ENCODE peak calls at places on chromosomes 16 and 17, in nine cellular contexts. One of them, this sample, is unnamed.

GRCh38 chr17:57518587-57519118 is 226.4 kb downstream of the CCDC182 start:
- DNase-seq in activated T-cell treated with anti-CD3 and anti-CD28 coated beads for 1 hour: no peak
- DNase-seq in mammary epithelial cell: no peak
- DNase-seq in stimulated activated CD8-positive, alpha-beta memory T cell treated with anti-CD3 and anti-CD28 coated beads, Interleukin-7, amount 100 ng/mL, for 1 hour: no peak
- DNase-seq in ascending aorta: no peak
- DNase-seq in A549: no peak
- DNase-seq in mesenchymal stem cell: peak
- DNase-seq in AG20443: no peak
- DNase-seq in NCI-H2171: peak
- DNase-seq in this sample: peak

GRCh38 chr17:70365098-70365583 is 195.8 kb downstream of the KCNJ2 start:
- DNase-seq in A549: no peak
- DNase-seq in NCI-H2171: no peak
- DNase-seq in ascending aorta: no peak
- DNase-seq in activated T-cell treated with anti-CD3 and anti-CD28 coated beads for 1 hour: no peak
- DNase-seq in stimulated activated CD8-positive, alpha-beta memory T cell treated with anti-CD3 and anti-CD28 coated beads, Interleukin-7, amount 100 ng/mL, for 1 hour: no peak
- DNase-seq in mesenchymal stem cell: peak
- DNase-seq in mammary epithelial cell: peak
- DNase-seq in AG20443: peak
- DNase-seq in this sample: no peak

GRCh38 chr17:2697611-2698162 is 13.9 kb downstream of the CLUH start:
- DNase-seq in stimulated activated CD8-positive, alpha-beta memory T cell treated with anti-CD3 and anti-CD28 coated beads, Interleukin-7, amount 100 ng/mL, for 1 hour: no peak
- DNase-seq in mesenchymal stem cell: no peak
- DNase-seq in AG20443: no peak
- DNase-seq in A549: no peak
- DNase-seq in NCI-H2171: no peak
- DNase-seq in mammary epithelial cell: no peak
- DNase-seq in ascending aorta: peak
- DNase-seq in activated T-cell treated with anti-CD3 and anti-CD28 coated beads for 1 hour: no peak
- DNase-seq in this sample: no peak

GRCh38 chr17:50731575-50732460 is 12.4 kb downstream of the LUC7L3 start:
- DNase-seq in activated T-cell treated with anti-CD3 and anti-CD28 coated beads for 1 hour: no peak
- DNase-seq in A549: no peak
- DNase-seq in mammary epithelial cell: no peak
- DNase-seq in ascending aorta: no peak
- DNase-seq in NCI-H2171: no peak
- DNase-seq in AG20443: no peak
- DNase-seq in stimulated activated CD8-positive, alpha-beta memory T cell treated with anti-CD3 and anti-CD28 coated beads, Interleukin-7, amount 100 ng/mL, for 1 hour: no peak
- DNase-seq in mesenchymal stem cell: peak
- DNase-seq in this sample: no peak

GRCh38 chr17:57965521-57966160 is 10.4 kb upstream of the CUEDC1 start:
- DNase-seq in A549: no peak
- DNase-seq in activated T-cell treated with anti-CD3 and anti-CD28 coated beads for 1 hour: no peak
- DNase-seq in mammary epithelial cell: no peak
- DNase-seq in ascending aorta: no peak
- DNase-seq in stimulated activated CD8-positive, alpha-beta memory T cell treated with anti-CD3 and anti-CD28 coated beads, Interleukin-7, amount 100 ng/mL, for 1 hour: no peak
- DNase-seq in NCI-H2171: no peak
- DNase-seq in AG20443: no peak
- DNase-seq in mesenchymal stem cell: no peak
- DNase-seq in this sample: no peak

GRCh38 chr17:17813055-17813724 is 23.6 kb downstream of the SREBF1 start:
- DNase-seq in activated T-cell treated with anti-CD3 and anti-CD28 coated beads for 1 hour: no peak
- DNase-seq in A549: no peak
- DNase-seq in mammary epithelial cell: no peak
- DNase-seq in mesenchymal stem cell: no peak
- DNase-seq in ascending aorta: no peak
- DNase-seq in stimulated activated CD8-positive, alpha-beta memory T cell treated with anti-CD3 and anti-CD28 coated beads, Interleukin-7, amount 100 ng/mL, for 1 hour: no peak
- DNase-seq in NCI-H2171: no peak
- DNase-seq in AG20443: no peak
- DNase-seq in this sample: no peak

GRCh38 chr17:57988301-57989010 is 402 bp upstream of the VEZF1 start:
- DNase-seq in A549: peak
- DNase-seq in AG20443: peak
- DNase-seq in mammary epithelial cell: peak
- DNase-seq in ascending aorta: no peak
- DNase-seq in mesenchymal stem cell: peak
- DNase-seq in stimulated activated CD8-positive, alpha-beta memory T cell treated with anti-CD3 and anti-CD28 coated beads, Interleukin-7, amount 100 ng/mL, for 1 hour: peak
- DNase-seq in activated T-cell treated with anti-CD3 and anti-CD28 coated beads for 1 hour: peak
- DNase-seq in NCI-H2171: peak
- DNase-seq in this sample: no peak

GRCh38 chr16:35753559-35754390 is 2294.4 kb downstream of the TP53TG3F start:
- DNase-seq in A549: no peak
- DNase-seq in AG20443: no peak
- DNase-seq in activated T-cell treated with anti-CD3 and anti-CD28 coated beads for 1 hour: no peak
- DNase-seq in mammary epithelial cell: no peak
- DNase-seq in NCI-H2171: no peak
- DNase-seq in mesenchymal stem cell: no peak
- DNase-seq in ascending aorta: no peak
- DNase-seq in stimulated activated CD8-positive, alpha-beta memory T cell treated with anti-CD3 and anti-CD28 coated beads, Interleukin-7, amount 100 ng/mL, for 1 hour: no peak
- DNase-seq in this sample: no peak

GRCh38 chr17:78890111-78890897 is 12.7 kb downstream of the CEP295NL start:
- DNase-seq in mammary epithelial cell: no peak
- DNase-seq in mesenchymal stem cell: no peak
- DNase-seq in A549: no peak
- DNase-seq in activated T-cell treated with anti-CD3 and anti-CD28 coated beads for 1 hour: peak
- DNase-seq in NCI-H2171: no peak
- DNase-seq in AG20443: no peak
- DNase-seq in stimulated activated CD8-positive, alpha-beta memory T cell treated with anti-CD3 and anti-CD28 coated beads, Interleukin-7, amount 100 ng/mL, for 1 hour: peak
- DNase-seq in ascending aorta: peak
- DNase-seq in this sample: no peak

GRCh38 chr16:82738699-82739098 is 111.9 kb downstream of the CDH13 start:
- DNase-seq in ascending aorta: no peak
- DNase-seq in AG20443: peak
- DNase-seq in NCI-H2171: no peak
- DNase-seq in activated T-cell treated with anti-CD3 and anti-CD28 coated beads for 1 hour: no peak
- DNase-seq in mesenchymal stem cell: no peak
- DNase-seq in mammary epithelial cell: no peak
- DNase-seq in stimulated activated CD8-positive, alpha-beta memory T cell treated with anti-CD3 and anti-CD28 coated beads, Interleukin-7, amount 100 ng/mL, for 1 hour: no peak
- DNase-seq in A549: no peak
- DNase-seq in this sample: no peak

GRCh38 chr17:57684711-57685498 is 60.2 kb downstream of the CCDC182 start:
- DNase-seq in NCI-H2171: no peak
- DNase-seq in AG20443: no peak
- DNase-seq in mammary epithelial cell: no peak
- DNase-seq in ascending aorta: no peak
- DNase-seq in activated T-cell treated with anti-CD3 and anti-CD28 coated beads for 1 hour: no peak
- DNase-seq in stimulated activated CD8-positive, alpha-beta memory T cell treated with anti-CD3 and anti-CD28 coated beads, Interleukin-7, amount 100 ng/mL, for 1 hour: no peak
- DNase-seq in mesenchymal stem cell: no peak
- DNase-seq in A549: no peak
- DNase-seq in this sample: no peak

GRCh38 chr16:10610499-10611184 is 30.2 kb upstream of the EMP2 start:
- DNase-seq in mesenchymal stem cell: no peak
- DNase-seq in AG20443: no peak
- DNase-seq in mammary epithelial cell: no peak
- DNase-seq in stimulated activated CD8-positive, alpha-beta memory T cell treated with anti-CD3 and anti-CD28 coated beads, Interleukin-7, amount 100 ng/mL, for 1 hour: no peak
- DNase-seq in NCI-H2171: no peak
- DNase-seq in activated T-cell treated with anti-CD3 and anti-CD28 coated beads for 1 hour: no peak
- DNase-seq in ascending aorta: no peak
- DNase-seq in A549: no peak
- DNase-seq in this sample: no peak

GRCh38 chr16:26756633-26757032 is 310.1 kb upstream of the C16orf82 start:
- DNase-seq in AG20443: no peak
- DNase-seq in activated T-cell treated with anti-CD3 and anti-CD28 coated beads for 1 hour: no peak
- DNase-seq in NCI-H2171: no peak
- DNase-seq in mesenchymal stem cell: no peak
- DNase-seq in mammary epithelial cell: no peak
- DNase-seq in stimulated activated CD8-positive, alpha-beta memory T cell treated with anti-CD3 and anti-CD28 coated beads, Interleukin-7, amount 100 ng/mL, for 1 hour: no peak
- DNase-seq in ascending aorta: no peak
- DNase-seq in A549: no peak
- DNase-seq in this sample: no peak

GRCh38 chr17:58325976-58326468 is 2.6 kb downstream of the TSPOAP1 start:
- DNase-seq in ascending aorta: no peak
- DNase-seq in NCI-H2171: no peak
- DNase-seq in A549: no peak
- DNase-seq in AG20443: no peak
- DNase-seq in activated T-cell treated with anti-CD3 and anti-CD28 coated beads for 1 hour: no peak
- DNase-seq in mammary epithelial cell: no peak
- DNase-seq in mesenchymal stem cell: no peak
- DNase-seq in stimulated activated CD8-positive, alpha-beta memory T cell treated with anti-CD3 and anti-CD28 coated beads, Interleukin-7, amount 100 ng/mL, for 1 hour: no peak
- DNase-seq in this sample: no peak

GRCh38 chr16:67339453-67339852 is 12.8 kb downstream of the LRRC36 start:
- DNase-seq in stimulated activated CD8-positive, alpha-beta memory T cell treated with anti-CD3 and anti-CD28 coated beads, Interleukin-7, amount 100 ng/mL, for 1 hour: no peak
- DNase-seq in AG20443: peak
- DNase-seq in NCI-H2171: no peak
- DNase-seq in mesenchymal stem cell: peak
- DNase-seq in ascending aorta: no peak
- DNase-seq in A549: no peak
- DNase-seq in activated T-cell treated with anti-CD3 and anti-CD28 coated beads for 1 hour: no peak
- DNase-seq in mammary epithelial cell: no peak
- DNase-seq in this sample: peak

GRCh38 chr16:27349276-27349675 is 35.5 kb downstream of the IL4R start:
- DNase-seq in activated T-cell treated with anti-CD3 and anti-CD28 coated beads for 1 hour: no peak
- DNase-seq in AG20443: no peak
- DNase-seq in A549: no peak
- DNase-seq in NCI-H2171: no peak
- DNase-seq in ascending aorta: no peak
- DNase-seq in mammary epithelial cell: no peak
- DNase-seq in mesenchymal stem cell: no peak
- DNase-seq in stimulated activated CD8-positive, alpha-beta memory T cell treated with anti-CD3 and anti-CD28 coated beads, Interleukin-7, amount 100 ng/mL, for 1 hour: no peak
- DNase-seq in this sample: no peak

GRCh38 chr17:45131616-45132301 is 556 bp downstream of the PLCD3 start:
- DNase-seq in mammary epithelial cell: peak
- DNase-seq in activated T-cell treated with anti-CD3 and anti-CD28 coated beads for 1 hour: peak
- DNase-seq in A549: no peak
- DNase-seq in NCI-H2171: peak
- DNase-seq in ascending aorta: no peak
- DNase-seq in AG20443: no peak
- DNase-seq in stimulated activated CD8-positive, alpha-beta memory T cell treated with anti-CD3 and anti-CD28 coated beads, Interleukin-7, amount 100 ng/mL, for 1 hour: no peak
- DNase-seq in mesenchymal stem cell: peak
- DNase-seq in this sample: no peak

GRCh38 chr16:31248344-31248743 is 11.4 kb upstream of the ITGAM start:
- DNase-seq in AG20443: no peak
- DNase-seq in NCI-H2171: no peak
- DNase-seq in A549: no peak
- DNase-seq in stimulated activated CD8-positive, alpha-beta memory T cell treated with anti-CD3 and anti-CD28 coated beads, Interleukin-7, amount 100 ng/mL, for 1 hour: no peak
- DNase-seq in activated T-cell treated with anti-CD3 and anti-CD28 coated beads for 1 hour: no peak
- DNase-seq in mesenchymal stem cell: no peak
- DNase-seq in mammary epithelial cell: peak
- DNase-seq in ascending aorta: no peak
- DNase-seq in this sample: no peak

GRCh38 chr17:77316191-77316641 is 175.4 kb downstream of the SEC14L1 start:
- DNase-seq in ascending aorta: no peak
- DNase-seq in AG20443: peak
- DNase-seq in stimulated activated CD8-positive, alpha-beta memory T cell treated with anti-CD3 and anti-CD28 coated beads, Interleukin-7, amount 100 ng/mL, for 1 hour: no peak
- DNase-seq in mesenchymal stem cell: peak
- DNase-seq in activated T-cell treated with anti-CD3 and anti-CD28 coated beads for 1 hour: no peak
- DNase-seq in NCI-H2171: no peak
- DNase-seq in A549: no peak
- DNase-seq in mammary epithelial cell: peak
- DNase-seq in this sample: no peak

GRCh38 chr16:76970087-76970744 is 220.8 kb upstream of the MON1B start:
- DNase-seq in AG20443: no peak
- DNase-seq in mammary epithelial cell: peak
- DNase-seq in ascending aorta: no peak
- DNase-seq in mesenchymal stem cell: no peak
- DNase-seq in activated T-cell treated with anti-CD3 and anti-CD28 coated beads for 1 hour: no peak
- DNase-seq in A549: peak
- DNase-seq in NCI-H2171: no peak
- DNase-seq in stimulated activated CD8-positive, alpha-beta memory T cell treated with anti-CD3 and anti-CD28 coated beads, Interleukin-7, amount 100 ng/mL, for 1 hour: no peak
- DNase-seq in this sample: no peak

This sample was measured in NCI-H1694 treated with DMSO at 0.1 percent for 48 hours.